ENCODE peak calls at places on chromosomes 12 and 14, in four cellular contexts. One of them, this sample, is unnamed.

GRCh38 chr12:15527201-15527782 is 205.0 kb downstream of the PTPRO start:
- DNase-seq in stimulated activated CD8-positive, alpha-beta memory T cell treated with anti-CD3 and anti-CD28 coated beads, Interleukin-12 subunit alpha, Interleukin-12 subunit beta, amount 100 ng/mL, for 1 hour: no peak
- DNase-seq in posterior cingulate gyrus: peak; percentile 93
- DNase-seq in fibroblast of the conjunctiva: no peak
- DNase-seq in this sample: no peak

GRCh38 chr12:133226690-133227089 is 9.0 kb downstream of the ANHX start:
- DNase-seq in fibroblast of the conjunctiva: no peak
- DNase-seq in posterior cingulate gyrus: no peak
- DNase-seq in stimulated activated CD8-positive, alpha-beta memory T cell treated with anti-CD3 and anti-CD28 coated beads, Interleukin-12 subunit alpha, Interleukin-12 subunit beta, amount 100 ng/mL, for 1 hour: no peak
- DNase-seq in this sample: no peak

GRCh38 chr14:104934380-104934733 is 9.7 kb downstream of the PLD4 start:
- DNase-seq in fibroblast of the conjunctiva: no peak
- DNase-seq in stimulated activated CD8-positive, alpha-beta memory T cell treated with anti-CD3 and anti-CD28 coated beads, Interleukin-12 subunit alpha, Interleukin-12 subunit beta, amount 100 ng/mL, for 1 hour: no peak
- DNase-seq in posterior cingulate gyrus: no peak
- DNase-seq in this sample: no peak

GRCh38 chr12:124045671-124046070 is 72.7 kb downstream of the ZNF664 start:
- DNase-seq in posterior cingulate gyrus: peak; percentile 96
- DNase-seq in fibroblast of the conjunctiva: no peak
- DNase-seq in stimulated activated CD8-positive, alpha-beta memory T cell treated with anti-CD3 and anti-CD28 coated beads, Interleukin-12 subunit alpha, Interleukin-12 subunit beta, amount 100 ng/mL, for 1 hour: no peak
- DNase-seq in this sample: no peak

GRCh38 chr12:71158361-71158882 is 623 bp upstream of the TSPAN8 start:
- DNase-seq in stimulated activated CD8-positive, alpha-beta memory T cell treated with anti-CD3 and anti-CD28 coated beads, Interleukin-12 subunit alpha, Interleukin-12 subunit beta, amount 100 ng/mL, for 1 hour: no peak
- DNase-seq in posterior cingulate gyrus: no peak
- DNase-seq in fibroblast of the conjunctiva: no peak
- DNase-seq in this sample: no peak

GRCh38 chr12:87160848-87161601 is 868.2 kb downstream of the C12orf50 start:
- DNase-seq in posterior cingulate gyrus: no peak
- DNase-seq in stimulated activated CD8-positive, alpha-beta memory T cell treated with anti-CD3 and anti-CD28 coated beads, Interleukin-12 subunit alpha, Interleukin-12 subunit beta, amount 100 ng/mL, for 1 hour: no peak
- DNase-seq in fibroblast of the conjunctiva: no peak
- DNase-seq in this sample: no peak

GRCh38 chr14:74695406-74695805 is 17.5 kb downstream of the AREL1 start:
- DNase-seq in posterior cingulate gyrus: no peak
- DNase-seq in stimulated activated CD8-positive, alpha-beta memory T cell treated with anti-CD3 and anti-CD28 coated beads, Interleukin-12 subunit alpha, Interleukin-12 subunit beta, amount 100 ng/mL, for 1 hour: no peak
- DNase-seq in fibroblast of the conjunctiva: no peak
- DNase-seq in this sample: no peak

GRCh38 chr14:23431486-23431885 is 4.0 kb downstream of the MYH7 start:
- DNase-seq in stimulated activated CD8-positive, alpha-beta memory T cell treated with anti-CD3 and anti-CD28 coated beads, Interleukin-12 subunit alpha, Interleukin-12 subunit beta, amount 100 ng/mL, for 1 hour: no peak
- DNase-seq in fibroblast of the conjunctiva: no peak
- DNase-seq in posterior cingulate gyrus: peak; percentile 81
- DNase-seq in this sample: no peak

GRCh38 chr12:113297621-113298471 is 37.1 kb downstream of the SLC8B1 start:
- DNase-seq in fibroblast of the conjunctiva: no peak
- DNase-seq in posterior cingulate gyrus: peak; percentile 54
- DNase-seq in stimulated activated CD8-positive, alpha-beta memory T cell treated with anti-CD3 and anti-CD28 coated beads, Interleukin-12 subunit alpha, Interleukin-12 subunit beta, amount 100 ng/mL, for 1 hour: no peak
- DNase-seq in this sample: no peak

GRCh38 chr12:6267007-6267721 is 43.3 kb upstream of the PLEKHG6 start:
- DNase-seq in fibroblast of the conjunctiva: no peak
- DNase-seq in stimulated activated CD8-positive, alpha-beta memory T cell treated with anti-CD3 and anti-CD28 coated beads, Interleukin-12 subunit alpha, Interleukin-12 subunit beta, amount 100 ng/mL, for 1 hour: no peak
- DNase-seq in posterior cingulate gyrus: peak; percentile 65
- DNase-seq in this sample: no peak

GRCh38 chr12:131065801-131066200 is 112.1 kb downstream of the ADGRD1 start:
- DNase-seq in fibroblast of the conjunctiva: no peak
- DNase-seq in posterior cingulate gyrus: peak; percentile 14
- DNase-seq in stimulated activated CD8-positive, alpha-beta memory T cell treated with anti-CD3 and anti-CD28 coated beads, Interleukin-12 subunit alpha, Interleukin-12 subunit beta, amount 100 ng/mL, for 1 hour: no peak
- DNase-seq in this sample: no peak

GRCh38 chr12:94550964-94551363 is 91.3 kb upstream of the CEP83 start:
- DNase-seq in fibroblast of the conjunctiva: no peak
- DNase-seq in stimulated activated CD8-positive, alpha-beta memory T cell treated with anti-CD3 and anti-CD28 coated beads, Interleukin-12 subunit alpha, Interleukin-12 subunit beta, amount 100 ng/mL, for 1 hour: no peak
- DNase-seq in posterior cingulate gyrus: no peak
- DNase-seq in this sample: no peak

GRCh38 chr14:35229495-35230089 is 62.6 kb upstream of the PSMA6 start:
- DNase-seq in posterior cingulate gyrus: no peak
- DNase-seq in stimulated activated CD8-positive, alpha-beta memory T cell treated with anti-CD3 and anti-CD28 coated beads, Interleukin-12 subunit alpha, Interleukin-12 subunit beta, amount 100 ng/mL, for 1 hour: no peak
- DNase-seq in fibroblast of the conjunctiva: no peak
- DNase-seq in this sample: no peak

GRCh38 chr14:59116984-59117415 is 71.5 kb upstream of the DAAM1 start:
- DNase-seq in fibroblast of the conjunctiva: no peak
- DNase-seq in posterior cingulate gyrus: no peak
- DNase-seq in stimulated activated CD8-positive, alpha-beta memory T cell treated with anti-CD3 and anti-CD28 coated beads, Interleukin-12 subunit alpha, Interleukin-12 subunit beta, amount 100 ng/mL, for 1 hour: no peak
- DNase-seq in this sample: no peak

GRCh38 chr12:6552140-6552551 is 3.7 kb downstream of the IFFO1 start:
- DNase-seq in posterior cingulate gyrus: peak; percentile 92
- DNase-seq in stimulated activated CD8-positive, alpha-beta memory T cell treated with anti-CD3 and anti-CD28 coated beads, Interleukin-12 subunit alpha, Interleukin-12 subunit beta, amount 100 ng/mL, for 1 hour: no peak
- DNase-seq in fibroblast of the conjunctiva: no peak
- DNase-seq in this sample: no peak

GRCh38 chr14:104436741-104437701 is 142.5 kb upstream of the C14orf180 start:
- DNase-seq in posterior cingulate gyrus: peak; percentile 66
- DNase-seq in stimulated activated CD8-positive, alpha-beta memory T cell treated with anti-CD3 and anti-CD28 coated beads, Interleukin-12 subunit alpha, Interleukin-12 subunit beta, amount 100 ng/mL, for 1 hour: no peak
- DNase-seq in fibroblast of the conjunctiva: no peak
- DNase-seq in this sample: no peak

GRCh38 chr14:83085725-83086124 is 1552.1 kb upstream of the SEL1L start:
- DNase-seq in posterior cingulate gyrus: no peak
- DNase-seq in stimulated activated CD8-positive, alpha-beta memory T cell treated with anti-CD3 and anti-CD28 coated beads, Interleukin-12 subunit alpha, Interleukin-12 subunit beta, amount 100 ng/mL, for 1 hour: no peak
- DNase-seq in fibroblast of the conjunctiva: no peak
- DNase-seq in this sample: no peak